ENCODE peak calls at places on chromosomes 1 and 21, in nine cellular contexts. E, Q, N, Z, A, V, U, I and F are unnamed samples. For H3K4me1, the result is how much of the 10 kb centered on the place peaks cover.

GRCh38 chr1:27600500-27601175 is 3.3 kb downstream of the AHDC1 start:
- DNase-seq in E (no peak), Q (no peak), N (no peak), Z (no peak), A (peak), V (no peak), U (no peak), I (peak), F (no peak)

GRCh38 chr21:32519945-32520884 is 65.1 kb downstream of the TCP10L start:
- DNase-seq in E (no peak), Q (no peak), N (no peak), Z (no peak), A (no peak), V (no peak), U (no peak), I (no peak), F (no peak)

GRCh38 chr1:230327892-230328284 is 98.2 kb downstream of the PGBD5 start:
- DNase-seq in E (no peak), Q (no peak), N (no peak), Z (no peak), A (no peak), V (no peak), U (peak), I (peak), F (no peak)

GRCh38 chr1:206503591-206504362 is 3.6 kb upstream of the RASSF5 start:
- DNase-seq in E (no peak), Q (peak), N (no peak), Z (no peak), A (no peak), V (peak), U (peak), I (no peak), F (peak)

GRCh38 chr1:53987880-53988279 is 30.1 kb downstream of the LDLRAD1 start:
- DNase-seq in E (no peak), Q (peak), N (no peak), Z (no peak), A (no peak), V (no peak), U (no peak), I (no peak), F (no peak)

GRCh38 chr1:225811622-225812487 is 1.9 kb downstream of the EPHX1 start:
- DNase-seq in E (no peak), Q (peak), N (no peak), Z (no peak), A (no peak), V (no peak), U (peak), I (peak), F (no peak)

GRCh38 chr21:17513214-17514123 is 626 bp downstream of the CXADR start:
- DNase-seq in E (no peak), Q (peak), N (no peak), Z (no peak), A (peak), V (peak), U (peak), I (peak), F (peak)

GRCh38 chr1:50735443-50735842 is 224.6 kb downstream of the FAF1 start:
- DNase-seq in E (no peak), Q (peak), N (no peak), Z (no peak), A (peak), V (no peak), U (no peak), I (peak), F (no peak)

GRCh38 chr1:52674497-52675384 is 23.4 kb downstream of the COA7 start:
- DNase-seq in E (no peak), Q (no peak), N (no peak), Z (no peak), A (no peak), V (peak), U (no peak), I (peak), F (no peak)

GRCh38 chr1:243421784-243422183 is 165.9 kb downstream of the SDCCAG8 start:
- DNase-seq in E (no peak), Q (peak), N (no peak), Z (no peak), A (peak), V (no peak), U (no peak), I (peak), F (no peak)

DNA sequence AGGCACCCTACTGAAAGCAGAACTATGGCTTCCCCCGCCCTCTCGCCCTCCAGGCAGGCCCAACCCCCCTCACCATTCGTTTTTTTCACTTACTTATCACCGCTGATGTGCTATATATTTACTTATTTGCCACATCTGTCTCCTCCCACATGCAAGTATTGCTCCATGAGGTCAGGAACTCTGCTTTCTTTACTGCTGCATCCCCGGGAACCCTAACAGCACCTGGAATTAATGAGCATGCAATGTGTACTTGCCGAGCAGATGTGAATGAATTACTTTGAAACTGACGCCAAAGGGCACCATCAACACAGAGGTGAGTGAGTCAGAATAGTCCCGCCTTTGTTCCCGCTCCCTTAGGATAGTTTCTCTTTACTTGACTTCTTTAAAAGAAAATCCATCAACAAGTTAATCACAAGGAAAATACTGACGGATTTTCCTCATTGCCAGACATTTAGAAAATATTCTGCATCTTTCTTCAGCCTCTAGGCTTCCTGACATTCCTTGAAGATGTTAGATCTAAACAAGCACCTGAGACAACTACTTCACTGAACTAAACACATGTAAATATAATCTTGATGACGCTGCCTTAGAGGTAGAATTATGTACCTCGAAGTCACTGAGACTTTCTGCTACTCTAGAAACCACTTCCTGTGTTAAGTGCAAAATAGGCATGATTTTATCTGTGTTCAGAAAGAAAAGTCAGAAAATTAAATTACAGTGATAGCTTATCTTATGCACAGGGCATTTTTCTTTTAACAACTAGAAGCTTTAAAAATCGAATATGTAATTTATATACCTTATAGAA is 17.5 kb upstream of the RAB4A start:
- DNase-seq in E (no peak), Q (peak), N (no peak), Z (no peak), A (peak), V (peak), U (no peak), I (peak), F (no peak)
- H3K4me1 ChIP-seq in E (under half), Q (under half), N (under half), Z (under half), A (under half), V (under half), U (under half), I (under half), F (under half)

DNA sequence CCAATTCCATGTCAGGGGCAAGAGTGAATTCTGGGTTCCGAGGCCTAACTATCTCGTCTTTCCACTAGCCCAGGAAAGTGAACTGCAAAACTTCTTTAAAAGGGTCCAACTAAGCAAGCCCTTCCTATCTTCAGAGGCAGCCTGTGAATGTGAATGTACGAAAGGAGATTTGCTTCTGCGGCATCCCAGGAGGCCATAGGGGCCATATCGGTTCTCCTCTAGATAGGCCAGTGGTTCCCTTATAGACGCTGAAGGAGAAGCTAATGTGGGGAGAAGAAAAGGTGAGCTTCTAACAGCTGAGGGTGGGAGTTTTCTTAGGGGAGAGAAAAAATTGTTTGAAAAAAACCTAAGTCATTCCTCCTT is 128.0 kb upstream of the C1orf174 start:
- DNase-seq in E (no peak), Q (no peak), N (no peak), Z (no peak), A (no peak), V (no peak), U (no peak), I (no peak), F (no peak)
- H3K4me1 ChIP-seq in E (under half), Q (under half), N (under half), Z (under half), A (under half), V (under half), U (under half), I (under half), F (under half)

GRCh38 chr1:25194576-25195020 is 37.7 kb downstream of the SYF2 start:
- DNase-seq in E (no peak), Q (no peak), N (no peak), Z (no peak), A (no peak), V (peak), U (peak), I (no peak), F (no peak)
- H3K4me1 ChIP-seq in E (under half), Q (under half), N (under half), Z (under half), A (under half), V (under half), U (under half), I (under half), F (under half)

GRCh38 chr1:36166938-36167910 is 11.3 kb downstream of the MAP7D1 start:
- DNase-seq in E (no peak), Q (peak), N (no peak), Z (no peak), A (no peak), V (peak), U (no peak), I (peak), F (no peak)

GRCh38 chr1:36168538-36168937 is 12.6 kb downstream of the MAP7D1 start:
- DNase-seq in E (no peak), Q (no peak), N (no peak), Z (no peak), A (no peak), V (no peak), U (no peak), I (no peak), F (no peak)

GRCh38 chr1:36172017-36172747 is 16.2 kb downstream of the MAP7D1 start:
- DNase-seq in E (no peak), Q (no peak), N (no peak), Z (no peak), A (no peak), V (no peak), U (no peak), I (no peak), F (no peak)

GRCh38 chr1:36172983-36173382 is 17.0 kb downstream of the MAP7D1 start:
- DNase-seq in E (no peak), Q (peak), N (no peak), Z (no peak), A (no peak), V (peak), U (no peak), I (no peak), F (no peak)

GRCh38 chr1:36170643-36171412 is 14.9 kb downstream of the MAP7D1 start:
- DNase-seq in E (no peak), Q (no peak), N (no peak), Z (no peak), A (peak), V (no peak), U (no peak), I (no peak), F (no peak)
- H3K4me1 ChIP-seq in E (under half), Q (under half), N (under half), Z (half or more), A (under half), V (half or more), U (under half), I (under half), F (under half)

GRCh38 chr1:12170263-12170671 is 3.5 kb downstream of the TNFRSF1B start:
- DNase-seq in E (no peak), Q (no peak), N (no peak), Z (no peak), A (no peak), V (no peak), U (no peak), I (no peak), F (no peak)

GRCh38 chr1:12168451-12169160 is 1.8 kb downstream of the TNFRSF1B start:
- DNase-seq in E (no peak), Q (no peak), N (no peak), Z (no peak), A (no peak), V (no peak), U (no peak), I (no peak), F (no peak)

GRCh38 chr1:12167493-12168429 is 970 bp downstream of the TNFRSF1B start:
- DNase-seq in E (no peak), Q (no peak), N (no peak), Z (no peak), A (no peak), V (no peak), U (no peak), I (no peak), F (no peak)

GRCh38 chr1:12171206-12172041 is 4.6 kb downstream of the TNFRSF1B start:
- DNase-seq in E (no peak), Q (no peak), N (no peak), Z (no peak), A (no peak), V (no peak), U (no peak), I (no peak), F (no peak)

GRCh38 chr1:12169442-12170135 is 2.8 kb downstream of the TNFRSF1B start:
- DNase-seq in E (no peak), Q (no peak), N (no peak), Z (no peak), A (no peak), V (no peak), U (no peak), I (no peak), F (no peak)
- H3K4me1 ChIP-seq in E (under half), Q (under half), N (under half), Z (half or more), A (under half), V (under half), U (under half), I (under half), F (half or more)

GRCh38 chr1:113429461-113430153 is 39.3 kb downstream of the MAGI3 start:
- DNase-seq in E (no peak), Q (no peak), N (no peak), Z (no peak), A (no peak), V (no peak), U (no peak), I (peak), F (no peak)

GRCh38 chr1:113422315-113423068 is 32.2 kb downstream of the MAGI3 start:
- DNase-seq in E (no peak), Q (no peak), N (no peak), Z (no peak), A (no peak), V (no peak), U (no peak), I (no peak), F (no peak)

GRCh38 chr1:113423826-113424225 is 33.5 kb downstream of the MAGI3 start:
- DNase-seq in E (no peak), Q (no peak), N (no peak), Z (no peak), A (no peak), V (no peak), U (no peak), I (no peak), F (no peak)
- H3K4me1 ChIP-seq in E (under half), Q (under half), N (under half), Z (under half), A (under half), V (under half), U (under half), I (under half), F (under half)

DNA sequence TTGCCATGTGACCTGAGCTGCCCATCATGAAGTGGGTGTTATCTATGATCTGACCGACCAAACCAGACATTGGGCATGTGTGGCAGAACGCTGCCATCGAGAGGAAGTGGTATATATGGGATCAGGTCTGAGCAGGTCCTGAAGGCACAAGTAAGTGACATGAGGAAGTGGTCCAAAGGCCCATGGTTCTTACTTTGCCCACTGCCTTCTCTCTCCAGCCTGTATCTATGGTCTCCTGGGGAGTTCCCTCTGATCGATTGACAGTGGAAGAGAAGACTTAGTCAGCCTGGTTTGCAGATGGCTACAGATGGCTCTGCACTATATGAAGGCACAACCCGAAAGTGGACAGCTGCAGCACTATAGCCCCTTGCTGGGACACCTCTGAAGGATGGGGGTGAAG is 7.9 kb downstream of the SPSB1 start:
- DNase-seq in E (no peak), Q (no peak), N (no peak), Z (no peak), A (no peak), V (no peak), U (no peak), I (no peak), F (no peak)
- H3K4me1 ChIP-seq in E (half or more), Q (under half), N (half or more), Z (half or more), A (under half), V (under half), U (under half), I (under half), F (half or more)

GRCh38 chr1:21326861-21327344 is 36.6 kb upstream of the ECE1 start:
- DNase-seq in E (no peak), Q (no peak), N (no peak), Z (peak), A (no peak), V (no peak), U (no peak), I (no peak), F (no peak)
- H3K4me1 ChIP-seq in E (half or more), Q (half or more), N (half or more), Z (half or more), A (under half), V (half or more), U (half or more), I (under half), F (half or more)

GRCh38 chr1:93633313-93633712 is 48.3 kb downstream of the BCAR3 start:
- DNase-seq in E (no peak), Q (no peak), N (no peak), Z (no peak), A (no peak), V (no peak), U (no peak), I (no peak), F (no peak)

GRCh38 chr1:93630168-93630567 is 51.5 kb downstream of the BCAR3 start:
- DNase-seq in E (no peak), Q (no peak), N (no peak), Z (no peak), A (no peak), V (no peak), U (no peak), I (no peak), F (no peak)

GRCh38 chr1:93629101-93630059 is 52.3 kb downstream of the BCAR3 start:
- DNase-seq in E (peak), Q (peak), N (no peak), Z (no peak), A (peak), V (peak), U (no peak), I (peak), F (no peak)

GRCh38 chr1:93628682-93629081 is 53.0 kb downstream of the BCAR3 start:
- DNase-seq in E (no peak), Q (peak), N (no peak), Z (no peak), A (no peak), V (no peak), U (no peak), I (no peak), F (no peak)

DNA sequence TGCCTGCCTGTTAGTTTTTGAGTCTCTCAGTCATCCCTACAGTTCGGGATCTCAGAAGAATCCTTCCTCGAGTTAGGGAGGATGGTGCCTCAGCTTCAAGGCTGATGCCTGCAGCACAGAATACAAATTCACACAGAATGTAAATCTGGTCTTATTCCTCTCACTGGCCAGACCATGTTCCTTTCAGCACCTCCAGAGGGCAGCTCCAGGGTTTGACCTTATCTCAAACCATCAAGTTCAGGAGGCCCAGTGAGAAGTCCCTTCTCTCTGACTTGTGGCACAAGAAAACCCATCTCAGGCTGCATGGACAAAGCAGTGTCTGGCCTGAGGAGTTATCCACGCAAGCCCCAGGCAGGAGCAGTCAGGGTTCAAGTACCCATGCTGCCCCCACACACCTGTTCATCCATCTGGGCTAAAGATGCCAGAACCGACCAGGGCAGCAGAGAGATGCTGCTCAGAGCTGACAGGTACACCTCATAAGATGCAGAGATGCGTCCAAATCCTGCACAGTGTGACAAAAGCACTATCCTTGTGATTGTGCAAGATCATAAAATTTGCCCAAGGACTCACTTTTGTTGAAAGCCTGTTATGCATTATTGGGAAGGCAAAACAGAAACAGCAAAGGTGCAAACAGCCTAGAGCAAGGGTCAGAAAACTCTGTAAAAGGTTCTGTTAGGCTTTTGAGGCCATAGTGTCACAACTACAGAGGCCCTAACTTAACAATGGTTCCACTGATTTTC is 49.8 kb downstream of the BCAR3 start:
- DNase-seq in E (no peak), Q (no peak), N (no peak), Z (no peak), A (peak), V (no peak), U (no peak), I (peak), F (no peak)
- H3K4me1 ChIP-seq in E (under half), Q (under half), N (under half), Z (under half), A (under half), V (under half), U (under half), I (under half), F (under half)